ENCODE peak calls at places on chromosomes 7 and 10, in four cellular contexts. Z is IMR-90, W is H9, K is H1. C is an unnamed sample.

GRCh38 chr7:5766321-5766761 is 15.1 kb downstream of the RNF216 start:
- DNase-seq in Z (peak; percentile 81), W (no peak), K (no peak), C (no peak)

GRCh38 chr7:113521468-113521867 is 397.3 kb downstream of the PPP1R3A start:
- DNase-seq in Z (peak; percentile 8), W (no peak), K (no peak), C (no peak)

GRCh38 chr10:95401704-95402469 is 111.1 kb upstream of the PDLIM1 start:
- DNase-seq in Z (no peak), W (no peak), K (no peak), C (no peak)

GRCh38 chr7:7895754-7896153 is 72.8 kb upstream of the GLCCI1 start:
- DNase-seq in Z (no peak), W (no peak), K (no peak), C (peak; percentile 24)

GRCh38 chr7:103947026-103947655 is 42.3 kb downstream of the RELN start:
- DNase-seq in Z (peak; percentile 31), W (no peak), K (no peak), C (no peak)

GRCh38 chr10:132679217-132679595 is 106.7 kb downstream of the NKX6-2 start:
- DNase-seq in Z (no peak), W (no peak), K (no peak), C (no peak)

GRCh38 chr7:130365511-130366441 is 14.5 kb upstream of the CPA1 start:
- DNase-seq in Z (peak; percentile 94), W (no peak), K (no peak), C (peak; percentile 33)

GRCh38 chr7:124202546-124202945 is 169.7 kb upstream of the TMEM229A start:
- DNase-seq in Z (no peak), W (no peak), K (no peak), C (no peak)

GRCh38 chr10:112287844-112288243 is 4.6 kb downstream of the TECTB start:
- DNase-seq in Z (no peak), W (no peak), K (no peak), C (no peak)

GRCh38 chr10:62230344-62231138 is 38.1 kb downstream of the RTKN2 start:
- DNase-seq in Z (peak; percentile 22), W (no peak), K (no peak), C (no peak)

DNA sequence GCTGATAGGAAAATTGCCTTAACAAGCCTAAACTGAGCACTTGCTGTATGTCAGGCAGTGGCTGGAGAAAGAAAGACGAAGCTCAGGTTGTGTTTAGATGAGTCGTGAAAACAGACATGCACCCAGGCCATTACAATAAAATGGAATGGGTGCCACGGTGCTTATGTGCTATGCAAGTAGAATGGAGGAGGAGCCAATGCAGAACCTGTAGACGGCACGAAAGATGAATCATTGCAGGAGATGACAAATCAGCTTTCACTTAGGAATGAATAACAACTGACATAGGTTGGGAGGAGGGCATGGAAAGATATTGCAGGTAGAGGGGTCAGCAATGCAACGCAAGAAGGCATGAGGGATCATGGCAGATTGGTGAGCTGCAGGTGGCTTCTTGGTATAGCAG is 61.2 kb upstream of the ARHGAP21 start:
- DNase-seq in Z (no peak), W (no peak), K (no peak), C (no peak)
- H3K56ac ChIP-seq in Z (no peak overlapping the region), W (no peak overlapping the region), K (no peak overlapping the region), C (no peak overlapping the region)

GRCh38 chr10:12719365-12719764 is 282.1 kb downstream of the CCDC3 start:
- DNase-seq in Z (peak; percentile 39), W (no peak), K (no peak), C (no peak)

GRCh38 chr10:12716042-12716441 is 285.5 kb downstream of the CCDC3 start:
- DNase-seq in Z (no peak), W (no peak), K (no peak), C (peak; percentile 68)

GRCh38 chr10:12721334-12721733 is 280.2 kb downstream of the CCDC3 start:
- DNase-seq in Z (no peak), W (no peak), K (no peak), C (no peak)

GRCh38 chr10:12720217-12720981 is 281.1 kb downstream of the CCDC3 start:
- DNase-seq in Z (peak; percentile 97), W (no peak), K (no peak), C (peak; percentile 85)

DNA sequence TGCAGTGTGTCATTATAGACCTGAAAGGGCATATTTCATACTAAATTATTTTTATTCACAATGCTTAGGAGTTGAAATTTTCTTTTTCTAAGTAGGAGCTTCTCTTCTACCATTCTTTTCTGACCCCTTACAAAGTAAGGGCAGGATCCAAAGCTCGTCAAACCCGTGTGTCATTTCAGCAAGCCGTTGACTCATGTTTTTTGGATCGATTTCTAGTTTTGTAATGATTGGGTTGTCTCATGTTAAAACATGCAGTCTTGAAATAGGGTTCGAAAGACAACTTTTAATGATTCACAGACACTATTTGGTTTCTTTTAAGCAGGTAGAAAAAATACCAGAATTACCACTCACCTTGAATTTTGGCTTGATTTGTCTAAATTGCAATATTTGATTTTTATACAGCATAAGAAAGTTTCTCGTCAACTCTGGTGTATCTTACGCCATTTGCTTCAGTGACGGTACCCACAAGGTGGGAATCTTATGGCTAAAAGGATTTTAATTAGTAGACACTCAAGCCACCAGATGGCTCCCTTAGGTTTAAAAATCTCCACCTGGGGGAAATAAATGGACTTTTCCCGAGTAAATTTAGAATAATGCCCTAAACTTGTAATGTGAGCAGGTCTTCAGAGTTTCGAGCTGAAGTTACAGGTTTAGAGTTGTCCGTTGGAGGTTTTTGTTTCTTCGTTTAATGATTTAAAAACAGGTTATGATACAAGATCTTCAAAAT is 283.4 kb downstream of the CCDC3 start:
- DNase-seq in Z (peak; percentile 56), W (no peak), K (no peak), C (peak; percentile 29)
- H3K56ac ChIP-seq in Z (no peak overlapping the region), W (no peak overlapping the region), K (no peak overlapping the region), C (no peak overlapping the region)

DNA sequence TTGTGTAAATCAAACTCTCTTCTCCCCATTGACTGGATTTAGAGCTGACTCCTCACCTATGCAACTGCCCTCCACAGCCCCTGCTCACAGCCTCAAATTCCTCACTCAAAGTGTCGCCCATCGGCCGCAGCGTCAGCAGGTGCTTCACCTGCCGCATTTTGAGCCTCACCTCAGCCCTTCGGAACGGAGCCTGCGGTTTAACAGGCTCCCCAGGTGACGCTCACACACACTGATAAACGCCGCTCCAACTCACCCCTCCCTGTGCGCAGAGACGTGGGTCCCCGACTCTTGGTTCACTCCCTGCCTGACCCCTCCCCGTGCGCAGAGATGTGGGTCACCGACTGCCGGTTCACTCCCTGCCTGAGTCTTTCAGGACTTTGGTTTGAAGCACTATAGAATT is 57.1 kb downstream of the CARD11 start:
- DNase-seq in Z (no peak), W (no peak), K (no peak), C (no peak)
- H3K56ac ChIP-seq in Z (no peak overlapping the region), W (no peak overlapping the region), K (no peak overlapping the region), C (no peak overlapping the region)

GRCh38 chr10:74231375-74231774 is 80.4 kb downstream of the ADK start:
- DNase-seq in Z (peak; percentile 43), W (no peak), K (no peak), C (no peak)
- H3K56ac ChIP-seq in Z (no peak overlapping the region), W (no peak overlapping the region), K (no peak overlapping the region), C (no peak overlapping the region)

DNA sequence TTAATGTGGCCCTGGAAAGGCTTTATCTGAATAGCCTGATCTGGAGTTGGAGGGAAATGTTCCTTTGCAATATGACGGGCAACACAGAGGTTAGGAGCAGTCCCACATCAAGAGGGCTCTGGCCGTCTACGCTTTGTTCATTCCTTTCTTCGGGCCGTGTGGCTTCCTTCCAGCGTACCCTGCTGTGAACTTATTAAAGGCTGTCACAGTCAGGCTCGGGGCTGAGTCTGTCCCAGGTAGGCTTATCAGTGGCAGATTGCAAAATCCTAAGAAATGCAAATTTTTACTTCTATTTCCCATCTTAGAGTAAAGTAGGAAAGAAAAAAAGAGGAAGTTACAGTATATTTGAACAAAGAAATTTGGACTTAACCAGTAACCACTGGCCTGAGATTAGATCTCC is 453.1 kb upstream of the MKI67 start:
- DNase-seq in Z (no peak), W (no peak), K (no peak), C (peak; percentile 84)
- H3K56ac ChIP-seq in Z (no peak overlapping the region), W (no peak overlapping the region), K (no peak overlapping the region), C (no peak overlapping the region)

GRCh38 chr7:34846976-34847375 is 189.0 kb downstream of the NPSR1 start:
- DNase-seq in Z (no peak), W (no peak), K (no peak), C (no peak)
- H3K56ac ChIP-seq in Z (no peak overlapping the region), W (no peak overlapping the region), K (no peak overlapping the region), C (no peak overlapping the region)